ENCODE peak calls at places on chromosomes 12 and 14, in seven cellular contexts. C is cardiac fibroblast, R is hippocampal formation, M is HTR-8/SVneo, H is nucleus accumbens, Q is NCI-H1694 treated with DMSO at 0.1 percent for 48 hours, X is HT-29. V is an unnamed sample.

GRCh38 chr12:110717037-110717436 is 25.7 kb downstream of the PPP1CC start:
- DNase-seq in C (no peak), M (no peak), Q (no peak), H (no peak), X (no peak), R (no peak), V (no peak)

GRCh38 chr12:12715459-12716150 is 1.6 kb upstream of the CDKN1B start:
- DNase-seq in M (no peak), Q (no peak), C (no peak), R (peak), H (peak), X (peak), V (no peak)

GRCh38 chr12:3587402-3588013 is 96.5 kb downstream of the PRMT8 start:
- DNase-seq in H (no peak), X (no peak), M (no peak), Q (no peak), C (no peak), R (no peak), V (no peak)

GRCh38 chr12:106023034-106023433 is 115.7 kb downstream of the NUAK1 start:
- DNase-seq in X (no peak), H (no peak), M (no peak), R (no peak), C (no peak), Q (no peak), V (no peak)

GRCh38 chr14:79965896-79966295 is 245.4 kb downstream of the DIO2 start:
- DNase-seq in H (no peak), M (no peak), R (no peak), C (peak), X (no peak), Q (no peak), V (no peak)

GRCh38 chr14:89540830-89541470 is 123.9 kb upstream of the FOXN3 start:
- DNase-seq in C (peak), Q (no peak), M (peak), H (no peak), X (no peak), R (no peak), V (no peak)

GRCh38 chr14:75981426-75981825 is 369 bp downstream of the TGFB3 start:
- DNase-seq in H (peak), C (no peak), X (peak), Q (peak), M (peak), R (no peak), V (peak)

GRCh38 chr14:95519699-95520098 is 3.2 kb upstream of the SYNE3 start:
- DNase-seq in C (peak), R (no peak), Q (no peak), M (no peak), H (no peak), X (no peak), V (no peak)

GRCh38 chr14:67413806-67414769 is 2.1 kb upstream of the PLEK2 start:
- DNase-seq in C (peak), H (no peak), Q (no peak), X (peak), M (peak), R (no peak), V (no peak)

GRCh38 chr12:87444039-87444438 is 585.2 kb downstream of the C12orf50 start:
- DNase-seq in H (no peak), X (peak), C (no peak), Q (no peak), R (no peak), M (no peak), V (no peak)

GRCh38 chr14:35875296-35875695 is 49.2 kb downstream of the BRMS1L start:
- DNase-seq in R (no peak), M (no peak), Q (no peak), X (no peak), C (peak), H (no peak), V (no peak)

GRCh38 chr12:14910090-14910915 is 24.6 kb upstream of the MGP start:
- DNase-seq in X (peak), R (no peak), H (no peak), C (peak), M (no peak), Q (no peak), V (no peak)

GRCh38 chr14:74963178-74963704 is 7.8 kb upstream of the PGF start:
- DNase-seq in R (no peak), Q (no peak), X (no peak), M (no peak), C (no peak), H (no peak), V (no peak)

GRCh38 chr14:101595887-101596721 is 34.8 kb downstream of the DIO3 start:
- DNase-seq in R (no peak), H (no peak), C (no peak), X (no peak), Q (no peak), M (no peak), V (peak)

GRCh38 chr12:22978962-22979361 is 354.0 kb downstream of the ETNK1 start:
- DNase-seq in R (no peak), X (no peak), Q (peak), H (no peak), M (peak), C (peak), V (no peak)

GRCh38 chr14:41385787-41386186 is 220.9 kb upstream of the LRFN5 start:
- DNase-seq in X (no peak), Q (no peak), C (no peak), R (no peak), H (no peak), M (no peak), V (no peak)

GRCh38 chr12:29563636-29564035 is 66.2 kb upstream of the OVCH1 start:
- DNase-seq in H (no peak), C (no peak), R (no peak), M (no peak), Q (no peak), X (no peak), V (no peak)

V was measured in head of caudate nucleus.